ENCODE peak calls at places on chromosomes 5 and 9, in seven cellular contexts. One of them, this sample, is unnamed.
A peak's percentile ranks its signal among the peaks of the same experiment; 100 is the strongest.

GRCh38 chr5:151745071-151745705 is 13.2 kb downstream of the ATOX1 start:
- DNase-seq in CD8-positive, alpha-beta memory T cell: no peak
- DNase-seq in mammary epithelial cell: peak; percentile 100
- DNase-seq in brain microvascular endothelial cell: peak; percentile 84
- DNase-seq in cardiac muscle cell: no peak
- DNase-seq in IMR-90: peak; percentile 81
- DNase-seq in tibial nerve: peak; percentile 54
- DNase-seq in this sample: no peak

GRCh38 chr9:135702002-135702721 is at the start of gene KCNT1:
- DNase-seq in CD8-positive, alpha-beta memory T cell: no peak
- DNase-seq in mammary epithelial cell: peak; percentile 25
- DNase-seq in brain microvascular endothelial cell: peak; percentile 10
- DNase-seq in cardiac muscle cell: peak; percentile 69
- DNase-seq in IMR-90: peak; percentile 13
- DNase-seq in tibial nerve: peak; percentile 36
- DNase-seq in this sample: no peak

GRCh38 chr9:114733814-114734213 is 51.8 kb upstream of the TEX48 start:
- DNase-seq in CD8-positive, alpha-beta memory T cell: no peak
- DNase-seq in mammary epithelial cell: peak; percentile 95
- DNase-seq in brain microvascular endothelial cell: peak; percentile 62
- DNase-seq in cardiac muscle cell: no peak
- DNase-seq in IMR-90: peak; percentile 60
- DNase-seq in tibial nerve: no peak
- DNase-seq in this sample: no peak

GRCh38 chr5:168494057-168494555 is 7.8 kb downstream of the RARS1 start:
- DNase-seq in CD8-positive, alpha-beta memory T cell: no peak
- DNase-seq in mammary epithelial cell: no peak
- DNase-seq in brain microvascular endothelial cell: no peak
- DNase-seq in cardiac muscle cell: peak; percentile 82
- DNase-seq in IMR-90: no peak
- DNase-seq in tibial nerve: no peak
- DNase-seq in this sample: no peak

GRCh38 chr5:137743031-137743640 is 7.2 kb upstream of the KLHL3 start:
- DNase-seq in CD8-positive, alpha-beta memory T cell: peak; percentile 69
- DNase-seq in mammary epithelial cell: peak; percentile 51
- DNase-seq in brain microvascular endothelial cell: peak; percentile 47
- DNase-seq in cardiac muscle cell: peak; percentile 81
- DNase-seq in IMR-90: peak; percentile 77
- DNase-seq in tibial nerve: peak; percentile 65
- DNase-seq in this sample: peak; percentile 57

GRCh38 chr5:136079195-136079985 is 50.6 kb downstream of the TGFBI start:
- DNase-seq in CD8-positive, alpha-beta memory T cell: no peak
- DNase-seq in mammary epithelial cell: no peak
- DNase-seq in brain microvascular endothelial cell: peak; percentile 12
- DNase-seq in cardiac muscle cell: peak; percentile 55
- DNase-seq in IMR-90: no peak
- DNase-seq in tibial nerve: no peak
- DNase-seq in this sample: no peak

GRCh38 chr9:129737479-129738269 is 15.2 kb downstream of the PTGES start:
- DNase-seq in CD8-positive, alpha-beta memory T cell: peak; percentile 87
- DNase-seq in mammary epithelial cell: peak; percentile 54
- DNase-seq in brain microvascular endothelial cell: peak; percentile 44
- DNase-seq in cardiac muscle cell: peak; percentile 92
- DNase-seq in IMR-90: peak; percentile 55
- DNase-seq in tibial nerve: peak; percentile 91
- DNase-seq in this sample: peak; percentile 28

GRCh38 chr5:87121315-87122170 is 146.1 kb upstream of the RASA1 start:
- DNase-seq in CD8-positive, alpha-beta memory T cell: peak; percentile 55
- DNase-seq in mammary epithelial cell: peak; percentile 88
- DNase-seq in brain microvascular endothelial cell: peak; percentile 84
- DNase-seq in cardiac muscle cell: no peak
- DNase-seq in IMR-90: peak; percentile 91
- DNase-seq in tibial nerve: no peak
- DNase-seq in this sample: peak; percentile 48

GRCh38 chr9:33307067-33307466 is 16.8 kb downstream of the NFX1 start:
- DNase-seq in CD8-positive, alpha-beta memory T cell: no peak
- DNase-seq in mammary epithelial cell: no peak
- DNase-seq in brain microvascular endothelial cell: no peak
- DNase-seq in cardiac muscle cell: no peak
- DNase-seq in IMR-90: no peak
- DNase-seq in tibial nerve: no peak
- DNase-seq in this sample: no peak
- H3K36me3 ChIP-seq in CD8-positive, alpha-beta memory T cell: peaks cover 70% of the 10 kb centered on the region
- H3K36me3 ChIP-seq in mammary epithelial cell: peaks cover 44% of the 10 kb centered on the region
- H3K36me3 ChIP-seq in brain microvascular endothelial cell: peaks cover 80% of the 10 kb centered on the region
- H3K36me3 ChIP-seq in cardiac muscle cell: peaks cover 74% of the 10 kb centered on the region
- H3K36me3 ChIP-seq in IMR-90: peaks cover 47% of the 10 kb centered on the region
- H3K36me3 ChIP-seq in tibial nerve: peaks cover 36% of the 10 kb centered on the region
- H3K36me3 ChIP-seq in this sample: peaks cover 96% of the 10 kb centered on the region

DNA sequence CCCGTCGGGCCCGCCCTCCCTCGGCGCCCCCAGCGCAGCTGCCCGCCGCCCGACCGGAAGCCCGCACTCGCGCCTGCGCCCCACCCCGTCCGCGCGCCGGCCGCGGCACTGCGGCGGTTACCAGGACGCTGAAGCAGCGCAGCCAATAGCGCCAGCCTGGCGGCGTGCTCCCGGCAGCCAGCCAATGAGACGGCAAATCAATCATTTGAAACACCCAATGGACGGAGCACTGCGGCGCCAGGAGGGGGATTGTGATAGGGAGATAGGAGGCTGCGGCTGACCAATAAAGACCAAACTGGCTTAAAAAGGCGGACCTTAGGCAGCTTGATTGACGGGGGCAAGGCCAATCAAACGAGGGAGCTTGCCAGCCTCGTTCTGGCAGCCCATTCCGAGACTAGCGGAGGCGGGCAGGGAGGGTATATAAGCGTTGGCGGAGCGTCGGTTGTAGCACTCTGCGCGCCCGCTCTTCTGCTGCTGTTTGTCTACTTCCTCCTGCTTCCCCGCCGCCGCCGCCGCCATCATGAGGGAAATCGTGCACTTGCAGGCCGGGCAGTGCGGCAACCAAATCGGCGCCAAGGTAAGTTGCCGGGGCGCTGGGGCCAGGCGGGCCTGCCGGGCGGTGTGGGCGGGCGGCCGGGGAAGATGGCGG is at the start of gene TUBB4B:
- DNase-seq in CD8-positive, alpha-beta memory T cell: peak; percentile 100
- DNase-seq in mammary epithelial cell: peak; percentile 100
- DNase-seq in brain microvascular endothelial cell: peak; percentile 100
- DNase-seq in cardiac muscle cell: peak; percentile 99
- DNase-seq in IMR-90: peak; percentile 100
- DNase-seq in tibial nerve: peak; percentile 98
- DNase-seq in this sample: peak; percentile 100
- H3K4me3 ChIP-seq in CD8-positive, alpha-beta memory T cell: peak within 1 kb of the TSS; percentile 60
- H3K4me3 ChIP-seq in mammary epithelial cell: peak within 1 kb of the TSS; percentile 86
- H3K4me3 ChIP-seq in brain microvascular endothelial cell: peak within 1 kb of the TSS; percentile 86
- H3K4me3 ChIP-seq in cardiac muscle cell: peak within 1 kb of the TSS; percentile 96
- H3K4me3 ChIP-seq in IMR-90: peak within 1 kb of the TSS; percentile 59
- H3K4me3 ChIP-seq in tibial nerve: peak within 1 kb of the TSS; percentile 72
- H3K4me3 ChIP-seq in this sample: peak within 1 kb of the TSS; percentile 90

DNA sequence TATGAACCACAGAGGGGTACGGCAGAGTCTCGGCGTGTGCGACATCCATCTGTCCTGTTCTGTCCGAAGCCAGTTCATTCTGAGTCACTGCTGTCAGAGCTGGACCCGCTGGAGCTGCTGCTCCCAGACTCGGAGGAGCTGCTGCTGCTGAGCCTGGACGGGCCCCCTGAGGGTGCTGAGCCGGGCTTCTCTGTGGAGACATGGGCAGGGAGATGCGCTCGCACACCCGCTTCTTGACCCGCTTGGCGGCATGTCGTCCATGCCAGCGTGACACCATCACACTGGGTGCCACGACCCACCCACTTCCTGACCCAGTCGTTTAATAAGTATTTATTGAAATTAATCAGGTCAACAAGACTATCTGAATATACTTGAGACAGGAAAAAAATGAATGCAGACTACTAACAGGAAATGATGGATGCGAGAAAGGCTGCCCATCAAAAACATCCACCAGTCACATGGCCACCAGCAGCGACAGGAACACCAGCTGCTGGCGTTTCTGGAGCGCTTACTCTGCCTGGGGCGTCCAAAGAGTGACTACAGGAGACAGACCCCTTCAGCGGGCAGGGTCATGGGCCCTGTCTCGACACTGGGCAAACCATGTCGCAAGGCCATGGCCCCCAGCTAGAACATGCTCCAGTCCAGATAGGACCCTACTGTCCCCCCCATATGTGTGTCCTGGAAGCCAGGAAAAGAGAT is 8.4 kb downstream of the BRD3OS start:
- DNase-seq in CD8-positive, alpha-beta memory T cell: peak; percentile 43
- DNase-seq in mammary epithelial cell: no peak
- DNase-seq in brain microvascular endothelial cell: no peak
- DNase-seq in cardiac muscle cell: no peak
- DNase-seq in IMR-90: no peak
- DNase-seq in tibial nerve: no peak
- DNase-seq in this sample: no peak
- H3K36me3 ChIP-seq in CD8-positive, alpha-beta memory T cell: peaks cover 9% of the 10 kb centered on the region
- H3K36me3 ChIP-seq in mammary epithelial cell: peaks cover 5% of the 10 kb centered on the region
- H3K36me3 ChIP-seq in brain microvascular endothelial cell: peaks cover 46% of the 10 kb centered on the region
- H3K36me3 ChIP-seq in cardiac muscle cell: peaks cover 43% of the 10 kb centered on the region
- H3K36me3 ChIP-seq in IMR-90: peaks cover 58% of the 10 kb centered on the region
- H3K36me3 ChIP-seq in tibial nerve: peaks cover 42% of the 10 kb centered on the region
- H3K36me3 ChIP-seq in this sample: peaks cover 64% of the 10 kb centered on the region

GRCh38 chr5:173963867-173964429 is 25.0 kb upstream of the C5orf47 start:
- DNase-seq in CD8-positive, alpha-beta memory T cell: no peak
- DNase-seq in mammary epithelial cell: peak; percentile 24
- DNase-seq in brain microvascular endothelial cell: no peak
- DNase-seq in cardiac muscle cell: no peak
- DNase-seq in IMR-90: no peak
- DNase-seq in tibial nerve: no peak
- DNase-seq in this sample: no peak
- H3K4me3 ChIP-seq in CD8-positive, alpha-beta memory T cell: no peak overlapping the region
- H3K4me3 ChIP-seq in mammary epithelial cell: peak overlapping the region; percentile 73
- H3K4me3 ChIP-seq in brain microvascular endothelial cell: peak overlapping the region; percentile 35
- H3K4me3 ChIP-seq in cardiac muscle cell: no peak overlapping the region
- H3K4me3 ChIP-seq in IMR-90: no peak overlapping the region
- H3K4me3 ChIP-seq in tibial nerve: peak overlapping the region; percentile 30
- H3K4me3 ChIP-seq in this sample: no peak overlapping the region